ENCODE peak calls at places on chromosomes 12 and 14, in seven cellular contexts. K is IMR-90, T is ovary, U is psoas muscle, Y is prostate gland, X is body of pancreas, I is A549. G is an unnamed sample.

GRCh38 chr12:123269395-123269892 is 2.2 kb downstream of the CDK2AP1 start:
- DNase-seq in K (peak), Y (peak), I (no peak), T (peak), X (peak), U (peak), G (no peak)

GRCh38 chr14:61653507-61653906 is 41.8 kb upstream of the HIF1A start:
- DNase-seq in U (no peak), I (peak), Y (no peak), T (peak), K (peak), X (peak), G (peak)

GRCh38 chr12:121663610-121663929 is 5.9 kb downstream of the MORN3 start:
- DNase-seq in K (no peak), Y (no peak), T (no peak), U (no peak), X (no peak), I (no peak), G (no peak)

GRCh38 chr14:54102530-54102929 is 145.9 kb upstream of the BMP4 start:
- DNase-seq in Y (no peak), I (no peak), K (no peak), U (no peak), X (no peak), T (no peak), G (no peak)

GRCh38 chr14:77498120-77498979 is at the start of gene ISM2:
- DNase-seq in U (no peak), K (peak), Y (peak), T (no peak), X (peak), I (peak), G (no peak)

GRCh38 chr12:78038541-78038940 is 207.8 kb downstream of the NAV3 start:
- DNase-seq in T (no peak), I (no peak), X (no peak), U (no peak), K (no peak), Y (no peak), G (no peak)

GRCh38 chr14:80576401-80576800 is 365.1 kb upstream of the DIO2 start:
- DNase-seq in Y (no peak), T (no peak), K (no peak), X (no peak), I (no peak), U (no peak), G (no peak)

GRCh38 chr14:93520053-93520607 is 89.4 kb downstream of the UNC79 start:
- DNase-seq in X (no peak), K (no peak), Y (no peak), T (no peak), U (no peak), I (peak), G (no peak)

GRCh38 chr12:3262466-3262865 is 185.3 kb downstream of the TSPAN9 start:
- DNase-seq in U (no peak), K (no peak), X (no peak), I (no peak), T (no peak), Y (no peak), G (no peak)

GRCh38 chr14:104120281-104120741 is 18.1 kb upstream of the KIF26A start:
- DNase-seq in I (no peak), U (no peak), X (no peak), T (peak), K (no peak), Y (no peak), G (no peak)

GRCh38 chr12:132484183-132484890 is 5.6 kb upstream of the FBRSL1 start:
- DNase-seq in T (no peak), X (no peak), K (no peak), U (peak), Y (no peak), I (no peak), G (no peak)

GRCh38 chr14:21455912-21456667 is at the start of gene CHD8:
- DNase-seq in Y (peak), K (peak), I (peak), U (peak), T (peak), X (peak), G (peak)

GRCh38 chr14:35509846-35510245 is 24.1 kb upstream of the INSM2 start:
- DNase-seq in T (no peak), K (no peak), U (no peak), I (no peak), Y (no peak), X (no peak), G (no peak)

GRCh38 chr12:109723311-109723791 is 9.7 kb downstream of the FAM222A start:
- DNase-seq in T (no peak), X (peak), U (peak), I (no peak), Y (peak), K (no peak), G (no peak)

DNA sequence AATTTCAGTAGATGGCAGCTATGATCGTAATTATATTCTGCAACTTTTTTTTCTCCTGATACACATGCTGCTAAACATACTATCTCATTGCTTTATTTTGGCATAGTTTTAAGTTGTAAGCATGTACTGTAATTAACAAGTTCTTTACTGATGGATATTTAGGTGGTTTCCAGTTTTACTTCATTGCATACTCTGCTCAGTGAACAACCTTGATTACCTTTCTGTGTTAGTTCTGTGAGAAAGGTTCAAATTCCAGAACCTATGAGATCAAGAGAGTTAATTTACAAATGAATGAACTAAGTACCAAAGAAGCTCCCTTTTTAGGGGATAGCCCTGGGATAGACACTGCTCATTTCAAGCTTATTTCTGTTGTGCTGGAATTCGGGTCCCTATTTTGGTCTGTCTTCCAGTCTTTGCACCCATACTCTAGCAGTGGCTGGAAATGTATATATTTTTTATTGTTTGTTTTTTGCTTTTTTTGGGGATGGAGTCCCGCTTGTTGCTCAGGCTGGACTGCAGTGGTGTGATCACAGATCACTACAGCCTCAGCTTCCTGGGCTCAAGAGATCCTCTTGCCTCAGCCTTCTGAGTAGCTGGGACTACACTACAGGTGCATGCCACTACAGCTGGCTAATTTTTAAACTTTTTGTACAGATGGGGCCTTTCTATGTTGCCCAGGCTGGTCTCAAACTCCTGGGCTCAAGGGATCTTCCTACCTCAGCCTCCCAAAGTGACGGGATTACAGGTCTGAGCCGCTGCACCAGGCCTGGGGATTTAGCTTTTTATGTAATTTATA is 10.6 kb downstream of the PAPOLA start:
- DNase-seq in U (no peak), Y (no peak), X (no peak), I (no peak), K (no peak), T (no peak), G (no peak)
- H3K27ac ChIP-seq in U (no peak), Y (no peak), X (peak), I (no peak), K (no peak), T (no peak), G (no peak)

GRCh38 chr14:79091381-79091963 is 921.3 kb downstream of the NRXN3 start:
- DNase-seq in Y (no peak), U (no peak), T (no peak), K (no peak), I (no peak), X (peak), G (no peak)
- TF ChIP-seq CTCF in Y (no peak), U (no peak), T (no peak), K (no peak), I (no peak), X (peak), G (no peak)

GRCh38 chr14:70906785-70907171 is 481 bp upstream of the PCNX1 start:
- DNase-seq in I (no peak), U (no peak), T (no peak), K (no peak), Y (peak), X (no peak), G (no peak)
- H3K27ac ChIP-seq in I (peak), U (peak), T (peak), K (peak), Y (peak), X (peak), G (peak)

DNA sequence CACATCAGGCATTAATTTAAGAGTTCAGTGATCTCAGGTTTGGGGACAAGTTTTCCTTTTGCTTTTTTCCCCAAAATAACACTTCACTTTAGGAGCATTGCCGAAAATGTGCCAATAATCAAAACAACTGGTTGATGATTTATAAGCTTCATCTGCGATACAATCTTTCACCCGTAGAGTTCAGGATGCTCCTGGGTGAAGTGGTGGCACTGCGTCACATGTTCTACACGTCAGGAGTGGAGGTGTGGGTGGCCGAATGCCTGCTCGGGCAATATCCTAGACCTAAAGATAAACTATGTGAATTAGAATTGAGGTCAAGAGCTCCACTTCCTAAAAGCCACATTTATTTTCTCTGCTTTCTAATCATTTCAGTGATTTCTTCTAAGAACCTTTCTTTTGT is 70.9 kb upstream of the DICER1 start:
- DNase-seq in K (no peak), I (no peak), X (no peak), Y (no peak), T (no peak), U (no peak), G (no peak)
- TF ChIP-seq CTCF in K (no peak), I (no peak), X (no peak), Y (no peak), T (no peak), U (no peak), G (no peak)

GRCh38 chr12:55698965-55699364 is 8.7 kb downstream of the ITGA7 start:
- DNase-seq in K (no peak), U (no peak), X (no peak), T (no peak), Y (no peak), I (no peak), G (no peak)

GRCh38 chr12:55699471-55700055 is 8.1 kb downstream of the ITGA7 start:
- DNase-seq in T (no peak), K (no peak), X (no peak), Y (no peak), U (no peak), I (no peak), G (no peak)

GRCh38 chr12:55697686-55698085 is 10.0 kb downstream of the ITGA7 start:
- DNase-seq in I (no peak), X (no peak), K (no peak), Y (no peak), U (no peak), T (no peak), G (no peak)

GRCh38 chr12:55696796-55697462 is 10.8 kb downstream of the ITGA7 start:
- DNase-seq in Y (no peak), T (no peak), U (no peak), X (no peak), I (no peak), K (no peak), G (no peak)

DNA sequence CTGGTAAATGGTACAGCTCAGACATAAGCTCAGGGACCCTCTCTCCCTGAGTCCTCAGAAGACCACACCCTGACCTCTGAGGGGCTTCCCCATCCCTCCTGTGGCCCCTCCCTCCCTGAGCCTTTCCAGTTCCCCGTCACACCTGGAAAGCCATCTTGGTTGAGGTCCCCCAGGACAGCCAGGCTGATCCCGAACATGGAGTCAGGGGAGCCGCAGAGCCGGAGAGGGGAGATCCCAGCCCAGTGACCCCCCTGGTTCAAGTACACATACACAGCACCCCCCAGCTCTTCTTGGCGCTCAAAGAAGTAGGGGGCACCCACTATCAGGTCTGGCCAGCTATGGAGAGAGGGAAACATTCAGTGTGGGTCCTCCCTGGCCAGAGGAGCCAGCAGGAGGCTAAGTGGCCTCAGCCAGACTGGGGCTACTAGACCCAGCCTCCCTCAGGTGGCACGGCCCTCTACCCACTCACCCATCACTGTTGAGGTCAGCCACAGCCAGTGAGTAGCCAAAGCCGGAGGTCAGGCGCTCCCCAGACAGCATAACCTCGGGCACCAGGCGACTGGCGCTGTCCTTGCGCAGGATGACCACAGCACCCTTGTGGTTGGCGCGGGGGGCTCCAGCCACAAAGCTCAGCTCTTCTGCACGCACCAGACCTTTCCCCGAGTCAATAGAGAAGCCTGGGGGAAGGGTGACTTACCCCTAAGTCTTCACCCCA is 9.3 kb downstream of the ITGA7 start:
- DNase-seq in X (no peak), T (no peak), K (no peak), Y (no peak), U (no peak), I (no peak), G (no peak)
- H3K27ac ChIP-seq in X (no peak), T (no peak), K (no peak), Y (no peak), U (peak), I (no peak), G (no peak)

GRCh38 chr12:70365648-70366518 is at the start of gene KCNMB4:
- DNase-seq in K (peak), X (peak), T (peak), I (peak), U (peak), Y (peak), G (no peak)
- TF ChIP-seq CTCF in K (no peak), X (no peak), T (no peak), I (no peak), U (no peak), Y (no peak), G (no peak)